ENCODE peak calls at places on chromosomes 3 and 15, in eight cellular contexts. G, E, S, Y, C, F, O and H are unnamed samples. For H3K4me1, the result is how much of the 10 kb centered on the place peaks cover.

GRCh38 chr3:171129827-171130226 is 103.3 kb upstream of the SLC2A2 start:
- DNase-seq in C (no peak), Y (peak), O (peak), F (no peak), E (no peak), G (no peak), S (no peak), H (no peak)

GRCh38 chr3:171427771-171428320 is 32.4 kb downstream of the TNIK start:
- DNase-seq in O (no peak), G (peak), F (no peak), E (no peak), Y (no peak), S (no peak), C (no peak), H (no peak)

GRCh38 chr15:99359760-99360159 is 108.5 kb downstream of the LRRC28 start:
- DNase-seq in S (no peak), E (no peak), G (no peak), C (no peak), F (no peak), Y (no peak), O (no peak), H (no peak)

GRCh38 chr3:187288176-187288893 is 3.2 kb downstream of the MASP1 start:
- DNase-seq in Y (no peak), S (peak), F (peak), C (no peak), G (no peak), E (peak), O (no peak), H (no peak)

GRCh38 chr3:145681132-145681531 is 479.9 kb downstream of the PLOD2 start:
- DNase-seq in S (no peak), O (no peak), G (no peak), E (no peak), F (no peak), C (no peak), Y (no peak), H (no peak)

GRCh38 chr3:10419637-10420232 is 85.7 kb downstream of the ATP2B2 start:
- DNase-seq in O (no peak), E (no peak), S (no peak), C (no peak), G (no peak), Y (peak), F (no peak), H (no peak)

GRCh38 chr3:197516517-197516889 is 39.3 kb downstream of the BDH1 start:
- DNase-seq in C (peak), G (no peak), F (peak), E (no peak), S (no peak), O (peak), Y (peak), H (no peak)

GRCh38 chr3:113070226-113071220 is 79.7 kb downstream of the GTPBP8 start:
- DNase-seq in O (peak), Y (peak), G (no peak), E (no peak), S (no peak), F (no peak), C (peak), H (no peak)

GRCh38 chr15:35174948-35175347 is 89.9 kb upstream of the NANOGP8 start:
- DNase-seq in F (no peak), E (no peak), Y (no peak), G (no peak), C (no peak), O (no peak), S (no peak), H (no peak)

GRCh38 chr3:188497021-188497420 is 343.1 kb downstream of the LPP start:
- DNase-seq in S (no peak), Y (peak), O (no peak), G (no peak), E (no peak), C (no peak), F (no peak), H (no peak)

GRCh38 chr3:149620291-149621020 is 37.4 kb downstream of the WWTR1 start:
- DNase-seq in C (no peak), S (no peak), G (no peak), F (no peak), Y (peak), O (peak), E (no peak), H (no peak)

GRCh38 chr3:71064288-71064975 is 519.1 kb downstream of the FOXP1 start:
- DNase-seq in O (peak), S (peak), Y (peak), G (peak), F (peak), C (no peak), E (peak), H (peak)

GRCh38 chr3:129824926-129825541 is 68.5 kb downstream of the TMCC1 start:
- DNase-seq in F (peak), E (no peak), O (peak), C (peak), Y (peak), S (no peak), G (peak), H (no peak)

GRCh38 chr3:141460097-141460704 is 26.6 kb upstream of the RASA2 start:
- DNase-seq in G (peak), F (peak), O (peak), C (peak), E (peak), Y (peak), S (peak), H (peak)

DNA sequence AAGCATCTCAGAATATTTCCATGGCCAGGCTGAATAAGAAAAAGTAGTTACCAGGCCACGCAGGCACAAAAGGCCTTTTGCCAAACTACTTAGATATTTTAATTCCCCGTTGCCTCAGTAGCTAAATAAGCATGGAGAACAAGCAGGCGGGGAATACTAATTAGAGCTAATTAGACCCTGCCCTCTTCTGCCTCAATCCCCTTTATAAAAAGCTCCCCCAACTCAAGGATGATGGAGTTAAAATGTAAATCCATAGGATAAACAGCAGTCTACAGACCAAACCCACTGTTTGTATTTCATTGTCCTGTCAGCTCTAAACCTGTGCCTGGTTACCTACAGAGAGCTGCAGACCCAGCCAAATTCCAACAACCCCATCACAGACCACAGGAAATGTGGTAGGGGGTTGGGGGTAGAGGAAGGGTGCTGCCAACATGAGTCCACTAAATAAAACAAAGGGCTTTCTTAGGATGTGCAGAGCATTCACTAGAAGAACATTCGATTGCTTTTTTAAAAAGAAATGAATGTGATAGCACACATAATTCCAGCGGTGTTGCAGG is 3.9 kb downstream of the ITGB5 start:
- DNase-seq in F (no peak), Y (no peak), G (peak), O (no peak), S (no peak), E (no peak), C (no peak), H (no peak)
- H3K4me1 ChIP-seq in F (under half), Y (under half), G (half or more), O (under half), S (half or more), E (under half), C (under half), H (under half)

GRCh38 chr3:138440137-138440536 is 5.7 kb downstream of the ESYT3 start:
- DNase-seq in F (no peak), G (peak), Y (peak), S (no peak), C (no peak), E (no peak), O (peak), H (peak)
- H3K4me1 ChIP-seq in F (under half), G (under half), Y (under half), S (under half), C (under half), E (under half), O (half or more), H (under half)

DNA sequence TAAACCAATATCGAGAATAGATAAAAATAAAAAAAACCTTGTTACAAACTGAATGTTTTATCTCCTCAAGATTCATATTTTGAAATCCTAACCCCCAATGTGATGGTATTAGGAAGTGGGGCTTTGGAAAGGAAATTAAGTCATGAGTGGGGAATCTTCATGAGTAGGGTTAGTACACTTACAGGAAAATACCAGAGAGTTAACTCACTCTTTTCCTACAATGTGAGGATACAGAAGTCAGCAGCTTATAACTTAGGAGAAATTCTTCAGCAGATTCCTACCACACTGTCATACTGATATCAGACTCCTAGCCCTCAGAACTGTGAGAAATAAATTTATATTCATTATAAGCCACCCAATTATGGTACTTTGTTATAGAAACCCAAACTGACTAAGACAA is 453.1 kb downstream of the GBE1 start:
- DNase-seq in F (no peak), E (no peak), G (no peak), O (no peak), Y (peak), C (no peak), S (no peak), H (no peak)
- H3K4me1 ChIP-seq in F (under half), E (under half), G (under half), O (under half), Y (under half), C (under half), S (under half), H (under half)

GRCh38 chr3:31542246-31542645 is 9.5 kb downstream of the STT3B start:
- DNase-seq in Y (no peak), E (no peak), S (no peak), C (no peak), G (no peak), F (no peak), O (no peak), H (no peak)

GRCh38 chr3:31543375-31543774 is 10.7 kb downstream of the STT3B start:
- DNase-seq in C (no peak), G (no peak), F (no peak), Y (no peak), O (no peak), S (no peak), E (no peak), H (no peak)

GRCh38 chr3:31546725-31547124 is 14.0 kb downstream of the STT3B start:
- DNase-seq in O (no peak), C (no peak), E (no peak), S (no peak), Y (no peak), F (no peak), G (no peak), H (no peak)

GRCh38 chr3:31544634-31545033 is 11.9 kb downstream of the STT3B start:
- DNase-seq in Y (no peak), S (peak), F (peak), G (no peak), O (peak), E (peak), C (peak), H (peak)

DNA sequence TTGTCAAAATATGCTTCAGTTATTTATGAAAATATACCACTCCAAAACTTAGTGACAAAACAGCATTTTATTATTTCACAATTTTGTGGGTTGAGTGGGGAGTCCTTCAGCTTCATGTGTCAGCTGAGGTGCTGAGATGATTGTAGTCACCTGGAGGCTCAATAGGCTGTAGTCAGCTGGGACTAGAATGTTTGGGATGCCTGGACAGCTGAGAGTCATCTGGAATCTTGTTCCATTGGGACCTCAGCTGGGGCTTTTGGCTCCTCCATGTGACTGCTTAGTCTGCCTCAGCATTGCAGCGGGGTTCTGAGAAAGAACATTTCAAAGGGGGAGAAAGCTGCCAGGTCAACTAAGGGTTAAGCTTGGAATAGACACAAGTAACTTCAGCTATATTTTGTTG is 13.4 kb downstream of the STT3B start:
- DNase-seq in F (no peak), C (no peak), S (no peak), O (peak), G (peak), Y (peak), E (no peak), H (no peak)
- H3K4me1 ChIP-seq in F (under half), C (under half), S (half or more), O (under half), G (under half), Y (under half), E (half or more), H (half or more)

DNA sequence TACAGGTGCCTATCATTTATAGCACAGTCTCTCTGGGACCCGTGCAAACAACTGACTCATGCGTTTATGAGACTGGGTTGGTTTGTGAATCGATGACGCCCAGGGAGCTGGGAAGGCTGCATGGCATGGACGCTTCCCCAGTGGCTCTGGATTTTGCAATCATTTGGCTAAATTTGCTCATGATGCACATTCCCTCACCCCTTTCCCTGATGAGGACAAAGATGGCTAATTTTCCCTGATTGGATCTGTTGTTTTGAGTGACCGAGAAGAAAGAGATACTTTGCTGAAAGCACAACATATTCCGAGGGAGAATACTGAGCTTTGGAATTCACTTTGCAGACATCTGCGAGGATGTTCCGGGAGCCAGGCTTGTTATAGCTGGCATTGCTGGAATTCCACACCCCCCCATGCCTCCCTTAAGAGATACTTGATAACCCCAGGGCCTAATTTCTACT is 51.1 kb downstream of the CGNL1 start:
- DNase-seq in O (peak), Y (peak), S (peak), C (peak), G (peak), F (no peak), E (peak), H (no peak)
- H3K4me1 ChIP-seq in O (under half), Y (under half), S (under half), C (under half), G (half or more), F (under half), E (under half), H (under half)

GRCh38 chr3:57727096-57727495 is 29.0 kb upstream of the SLMAP start:
- DNase-seq in G (no peak), Y (no peak), O (no peak), C (no peak), S (no peak), F (no peak), E (no peak), H (no peak)
- H3K4me1 ChIP-seq in G (under half), Y (under half), O (under half), C (under half), S (under half), F (under half), E (under half), H (under half)

GRCh38 chr3:9408061-9408460 is 10.6 kb downstream of the SETD5 start:
- DNase-seq in O (no peak), G (no peak), F (no peak), Y (no peak), S (no peak), E (no peak), C (no peak), H (no peak)

GRCh38 chr3:9405756-9406155 is 8.3 kb downstream of the SETD5 start:
- DNase-seq in Y (no peak), C (no peak), E (no peak), S (no peak), G (no peak), O (no peak), F (no peak), H (no peak)

GRCh38 chr3:9408546-9408945 is 11.1 kb downstream of the SETD5 start:
- DNase-seq in Y (no peak), G (no peak), S (no peak), E (no peak), C (no peak), F (no peak), O (no peak), H (no peak)

GRCh38 chr3:9404680-9405079 is 7.3 kb downstream of the SETD5 start:
- DNase-seq in E (no peak), S (no peak), G (no peak), C (no peak), Y (no peak), O (peak), F (no peak), H (no peak)

GRCh38 chr3:9406856-9407626 is 9.6 kb downstream of the SETD5 start:
- DNase-seq in G (no peak), F (no peak), E (no peak), Y (no peak), S (no peak), O (no peak), C (no peak), H (no peak)
- H3K4me1 ChIP-seq in G (under half), F (half or more), E (half or more), Y (under half), S (half or more), O (under half), C (under half), H (half or more)

DNA sequence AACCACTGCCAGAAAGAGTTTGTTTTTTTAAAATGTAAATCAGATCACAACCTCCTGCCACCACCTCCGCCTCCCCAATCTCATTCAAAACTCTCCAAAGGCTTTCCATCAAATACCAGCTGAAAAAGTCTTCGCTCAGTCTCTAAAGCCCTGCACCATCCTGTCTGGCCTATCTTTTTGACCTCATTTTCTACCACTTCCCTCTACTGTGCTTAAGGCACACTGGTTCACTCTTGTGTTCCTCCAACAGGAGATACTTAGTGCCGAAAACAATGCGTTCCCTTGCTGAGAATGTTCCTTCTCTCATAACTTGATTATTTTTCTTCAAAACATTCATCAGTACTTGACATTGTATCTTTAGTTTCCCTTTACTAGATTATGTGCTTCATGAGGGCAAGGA is 3.5 kb downstream of the BTBD1 start:
- DNase-seq in S (no peak), E (no peak), F (no peak), Y (no peak), O (no peak), G (no peak), C (no peak), H (no peak)
- H3K4me1 ChIP-seq in S (half or more), E (half or more), F (under half), Y (under half), O (under half), G (under half), C (under half), H (half or more)